ENCODE peak calls at places on chromosomes 12 and 14, in eight cellular contexts. J is AG10803, Q is GM12865, U is retinal pigment epithelial cell, I is tibial artery, Z is IMR-90, M is lower lobe of right lung, F is brain microvascular endothelial cell. T is an unnamed sample.

GRCh38 chr12:94326727-94327126 is 132.9 kb downstream of the CEP83 start:
- DNase-seq in J (peak), Q (no peak), U (peak), I (no peak), Z (peak), M (no peak), F (peak), T (peak)

GRCh38 chr12:95323204-95323603 is 105.6 kb downstream of the VEZT start:
- DNase-seq in J (no peak), Q (no peak), U (no peak), I (no peak), Z (no peak), M (no peak), F (no peak), T (no peak)

GRCh38 chr14:32576088-32576795 is 247.1 kb downstream of the AKAP6 start:
- DNase-seq in J (peak), Q (peak), U (peak), I (peak), Z (peak), M (no peak), F (peak), T (peak)

GRCh38 chr14:104586832-104587620 is 7.5 kb downstream of the C14orf180 start:
- DNase-seq in J (peak), Q (no peak), U (no peak), I (no peak), Z (no peak), M (no peak), F (no peak), T (peak)

GRCh38 chr12:113097716-113098427 is 37.7 kb downstream of the RASAL1 start:
- DNase-seq in J (no peak), Q (no peak), U (no peak), I (no peak), Z (no peak), M (no peak), F (no peak), T (peak)

GRCh38 chr12:20950248-20950647 is 139.7 kb downstream of the SLCO1B3 start:
- DNase-seq in J (no peak), Q (peak), U (no peak), I (no peak), Z (no peak), M (no peak), F (peak), T (peak)

GRCh38 chr12:101414533-101415119 is 7.1 kb upstream of the ARL1 start:
- DNase-seq in J (peak), Q (peak), U (no peak), I (no peak), Z (peak), M (no peak), F (peak), T (peak)

GRCh38 chr14:53108292-53108937 is 44.7 kb downstream of the DDHD1 start:
- DNase-seq in J (no peak), Q (peak), U (no peak), I (no peak), Z (no peak), M (no peak), F (no peak), T (no peak)

GRCh38 chr14:77991128-77991772 is 178.9 kb upstream of the NRXN3 start:
- DNase-seq in J (no peak), Q (peak), U (no peak), I (no peak), Z (no peak), M (no peak), F (no peak), T (no peak)

GRCh38 chr12:54993181-54993835 is 8.7 kb upstream of the TESPA1 start:
- DNase-seq in J (peak), Q (peak), U (peak), I (peak), Z (peak), M (no peak), F (peak), T (peak)

GRCh38 chr12:56243731-56244181 is 13.9 kb downstream of the SLC39A5 start:
- DNase-seq in J (no peak), Q (no peak), U (no peak), I (no peak), Z (no peak), M (no peak), F (no peak), T (peak)

GRCh38 chr14:64591809-64592208 is 42.0 kb downstream of the PPP1R36 start:
- DNase-seq in J (peak), Q (no peak), U (no peak), I (no peak), Z (peak), M (no peak), F (no peak), T (no peak)

GRCh38 chr12:29245246-29245645 is 96.2 kb downstream of the FAR2 start:
- DNase-seq in J (peak), Q (peak), U (no peak), I (no peak), Z (peak), M (no peak), F (no peak), T (no peak)

GRCh38 chr12:53414756-53415417 is 8.8 kb upstream of the AMHR2 start:
- DNase-seq in J (no peak), Q (no peak), U (no peak), I (no peak), Z (no peak), M (no peak), F (no peak), T (peak)

GRCh38 chr12:6489449-6489848 is 3.6 kb downstream of the MRPL51 start:
- DNase-seq in J (no peak), Q (no peak), U (no peak), I (no peak), Z (no peak), M (no peak), F (no peak), T (no peak)

GRCh38 chr14:96693252-96693820 is 103.8 kb upstream of the VRK1 start:
- DNase-seq in J (no peak), Q (no peak), U (no peak), I (no peak), Z (no peak), M (no peak), F (no peak), T (no peak)

GRCh38 chr12:44852483-44852882 is 23.6 kb downstream of the NELL2 start:
- DNase-seq in J (no peak), Q (no peak), U (no peak), I (no peak), Z (no peak), M (no peak), F (no peak), T (no peak)

GRCh38 chr12:82144505-82144904 is 213.7 kb downstream of the CCDC59 start:
- DNase-seq in J (no peak), Q (no peak), U (no peak), I (no peak), Z (no peak), M (no peak), F (no peak), T (no peak)

GRCh38 chr14:105051182-105052109 is 13.8 kb downstream of the GPR132 start:
- DNase-seq in J (no peak), Q (no peak), U (no peak), I (no peak), Z (no peak), M (peak), F (no peak), T (no peak)

GRCh38 chr12:5988088-5988487 is 43.0 kb upstream of the ANO2 start:
- DNase-seq in J (no peak), Q (no peak), U (no peak), I (no peak), Z (no peak), M (no peak), F (no peak), T (no peak)

GRCh38 chr14:55846852-55847471 is 267.0 kb downstream of the KTN1 start:
- DNase-seq in J (peak), Q (peak), U (peak), I (peak), Z (peak), M (no peak), F (no peak), T (peak)

GRCh38 chr14:63573579-63573978 is 30.4 kb upstream of the PPP2R5E start:
- DNase-seq in J (peak), Q (no peak), U (peak), I (no peak), Z (peak), M (no peak), F (no peak), T (peak)

GRCh38 chr12:60335765-60336164 is 739.9 kb downstream of the SLC16A7 start:
- DNase-seq in J (peak), Q (no peak), U (peak), I (no peak), Z (peak), M (no peak), F (peak), T (peak)

GRCh38 chr14:26872510-26872909 is 274.7 kb upstream of the NOVA1 start:
- DNase-seq in J (no peak), Q (no peak), U (peak), I (no peak), Z (no peak), M (no peak), F (no peak), T (peak)

GRCh38 chr14:31060253-31060875 is 34.2 kb upstream of the STRN3 start:
- DNase-seq in J (no peak), Q (no peak), U (no peak), I (no peak), Z (no peak), M (no peak), F (no peak), T (no peak)

GRCh38 chr12:55745361-55746146 is 2.6 kb downstream of the GDF11 start:
- DNase-seq in J (no peak), Q (no peak), U (no peak), I (no peak), Z (no peak), M (no peak), F (no peak), T (peak)

GRCh38 chr14:55237999-55238680 is 33.1 kb upstream of the FBXO34 start:
- DNase-seq in J (no peak), Q (no peak), U (peak), I (no peak), Z (no peak), M (no peak), F (no peak), T (no peak)

GRCh38 chr12:121918679-121919038 is 267 bp downstream of the CFAP251 start:
- DNase-seq in J (no peak), Q (no peak), U (no peak), I (no peak), Z (no peak), M (no peak), F (no peak), T (no peak)

GRCh38 chr14:57533214-57533613 is 39.6 kb upstream of the CCDC198 start:
- DNase-seq in J (peak), Q (peak), U (no peak), I (no peak), Z (no peak), M (no peak), F (peak), T (peak)

GRCh38 chr14:92360666-92361370 is 37.9 kb downstream of the SLC24A4 start:
- DNase-seq in J (no peak), Q (no peak), U (no peak), I (no peak), Z (no peak), M (no peak), F (no peak), T (no peak)

GRCh38 chr14:96852823-96853422 is 55.7 kb downstream of the VRK1 start:
- DNase-seq in J (peak), Q (peak), U (peak), I (no peak), Z (peak), M (no peak), F (peak), T (peak)

GRCh38 chr14:20522332-20522731 is 17.0 kb downstream of the RNASE10 start:
- DNase-seq in J (no peak), Q (no peak), U (no peak), I (no peak), Z (no peak), M (no peak), F (no peak), T (no peak)

GRCh38 chr14:36857842-36858445 is 196.3 kb downstream of the PAX9 start:
- DNase-seq in J (no peak), Q (no peak), U (no peak), I (peak), Z (no peak), M (no peak), F (no peak), T (no peak)

GRCh38 chr12:16670456-16671050 is 64.6 kb upstream of the LMO3 start:
- DNase-seq in J (peak), Q (no peak), U (no peak), I (no peak), Z (peak), M (no peak), F (no peak), T (peak)

GRCh38 chr12:133227281-133227852 is 8.3 kb downstream of the ANHX start:
- DNase-seq in J (no peak), Q (no peak), U (no peak), I (no peak), Z (no peak), M (no peak), F (no peak), T (no peak)

GRCh38 chr12:124273630-124274029 is 21.3 kb upstream of the RFLNA start:
- DNase-seq in J (peak), Q (peak), U (peak), I (no peak), Z (peak), M (no peak), F (peak), T (peak)

GRCh38 chr14:101372494-101372813 is 188.8 kb upstream of the DIO3 start:
- DNase-seq in J (no peak), Q (no peak), U (no peak), I (no peak), Z (no peak), M (no peak), F (no peak), T (no peak)

GRCh38 chr14:95535226-95536021 is 574 bp downstream of the GLRX5 start:
- DNase-seq in J (no peak), Q (peak), U (no peak), I (no peak), Z (no peak), M (no peak), F (no peak), T (no peak)

GRCh38 chr14:25042362-25043299 is 7.3 kb downstream of the STXBP6 start:
- DNase-seq in J (peak), Q (no peak), U (no peak), I (no peak), Z (peak), M (no peak), F (peak), T (peak)

GRCh38 chr12:107864235-107864634 is 89.7 kb downstream of the ASCL4 start:
- DNase-seq in J (no peak), Q (no peak), U (no peak), I (no peak), Z (no peak), M (no peak), F (no peak), T (no peak)
- H3K4me3 ChIP-seq in J (no peak), Q (no peak), U (no peak), I (no peak), Z (no peak), M (peak), F (no peak), T (no peak)

GRCh38 chr14:59582845-59583509 is 6.4 kb upstream of the CCDC175 start:
- DNase-seq in J (no peak), Q (no peak), U (peak), I (no peak), Z (no peak), M (peak), F (no peak), T (no peak)

GRCh38 chr14:59588136-59588535 is 11.5 kb upstream of the CCDC175 start:
- DNase-seq in J (no peak), Q (no peak), U (no peak), I (no peak), Z (no peak), M (no peak), F (no peak), T (no peak)

GRCh38 chr14:59582161-59582560 is 5.5 kb upstream of the CCDC175 start:
- DNase-seq in J (no peak), Q (no peak), U (no peak), I (no peak), Z (no peak), M (no peak), F (no peak), T (no peak)

GRCh38 chr14:59585891-59586554 is 9.4 kb upstream of the CCDC175 start:
- DNase-seq in J (peak), Q (no peak), U (peak), I (no peak), Z (peak), M (no peak), F (peak), T (peak)

GRCh38 chr14:59583755-59584154 is 7.1 kb upstream of the CCDC175 start:
- DNase-seq in J (peak), Q (no peak), U (peak), I (no peak), Z (peak), M (no peak), F (peak), T (peak)
- TF ChIP-seq CTCF in J (no peak), Q (no peak), U (peak), I (no peak), Z (no peak), M (no peak), F (peak), T (peak)

DNA sequence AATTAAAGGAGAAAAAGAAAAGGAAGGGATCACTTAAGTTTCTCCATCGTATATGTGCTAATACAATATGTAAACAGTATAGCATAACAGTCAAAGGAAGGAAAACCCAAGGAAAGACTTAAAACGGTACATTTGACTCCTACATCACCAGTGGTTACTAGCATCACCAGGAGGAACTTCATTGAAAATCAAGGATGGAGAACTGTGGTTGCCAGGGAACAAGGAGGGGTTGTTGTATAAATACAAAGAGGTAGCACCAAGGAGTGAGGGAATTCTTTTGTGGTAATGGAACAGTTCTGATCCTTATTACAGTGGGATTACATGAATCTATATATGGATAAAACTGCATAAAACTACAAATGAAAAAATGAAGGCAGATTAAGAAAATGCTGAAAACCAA is 1.6 kb downstream of the ZFYVE26 start:
- DNase-seq in J (no peak), Q (no peak), U (no peak), I (no peak), Z (no peak), M (no peak), F (no peak), T (no peak)
- H3K4me3 ChIP-seq in J (no peak), Q (no peak), U (no peak), I (no peak), Z (no peak), M (peak), F (no peak), T (no peak)

DNA sequence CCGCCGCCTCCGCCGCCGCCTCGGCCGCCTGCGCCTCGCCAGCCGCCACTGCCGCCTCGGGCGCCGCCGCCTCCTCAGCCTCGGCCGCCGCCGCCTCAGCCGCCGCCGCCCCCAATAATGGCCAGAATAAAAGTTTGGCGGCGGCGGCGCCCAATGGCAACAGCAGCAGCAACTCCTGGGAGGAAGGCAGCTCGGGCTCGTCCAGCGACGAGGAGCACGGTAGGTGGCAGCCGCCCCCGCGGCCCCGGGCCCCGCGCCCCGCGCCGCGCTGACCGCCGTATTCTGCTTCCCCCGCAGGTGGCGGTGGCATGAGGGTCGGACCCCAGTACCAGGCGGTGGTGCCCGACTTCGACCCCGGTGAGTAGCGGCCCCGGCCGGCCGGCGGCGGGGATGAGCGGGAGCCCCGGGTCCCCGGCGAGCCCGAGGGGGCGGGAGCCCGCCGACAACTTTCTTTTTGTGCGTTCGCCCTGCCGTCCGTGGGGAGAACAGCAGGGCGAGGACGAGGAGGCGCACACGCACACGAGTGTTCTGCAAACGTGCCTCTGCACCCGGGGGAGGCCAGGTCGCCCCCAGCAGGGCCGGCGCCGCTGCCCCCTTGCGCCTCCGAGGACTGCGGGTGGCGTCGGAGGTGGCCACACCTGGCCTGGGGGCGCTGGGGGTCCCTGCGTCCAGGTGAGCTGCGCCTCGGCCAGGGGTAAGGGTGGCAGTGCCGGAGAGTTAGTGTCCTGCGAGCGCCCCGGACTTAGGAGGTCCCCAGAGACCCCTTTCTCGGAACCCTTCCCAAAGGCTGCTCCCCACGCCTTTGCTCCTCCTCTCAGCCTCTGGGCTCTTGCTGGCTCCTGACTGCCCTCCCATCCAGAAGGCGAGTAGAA is 756 bp downstream of the RCOR1 start:
- DNase-seq in J (no peak), Q (peak), U (no peak), I (peak), Z (peak), M (peak), F (no peak), T (peak)
- TF ChIP-seq CTCF in J (no peak), Q (peak), U (peak), I (peak), Z (peak), M (peak), F (peak), T (peak)

GRCh38 chr12:27711957-27712356 is 1.3 kb downstream of the MRPS35 start:
- DNase-seq in J (no peak), Q (no peak), U (no peak), I (no peak), Z (no peak), M (no peak), F (no peak), T (no peak)
- H3K4me3 ChIP-seq in J (peak), Q (peak), U (peak), I (no peak), Z (no peak), M (peak), F (peak), T (peak)

GRCh38 chr12:105363890-105364289 is 33.4 kb downstream of the C12orf75 start:
- DNase-seq in J (no peak), Q (no peak), U (no peak), I (no peak), Z (peak), M (no peak), F (no peak), T (no peak)

GRCh38 chr12:105368047-105368646 is 37.7 kb downstream of the C12orf75 start:
- DNase-seq in J (no peak), Q (no peak), U (no peak), I (no peak), Z (no peak), M (no peak), F (no peak), T (no peak)

GRCh38 chr12:105365231-105365630 is 34.7 kb downstream of the C12orf75 start:
- DNase-seq in J (no peak), Q (no peak), U (no peak), I (no peak), Z (no peak), M (no peak), F (no peak), T (peak)

GRCh38 chr12:105369014-105369413 is 38.5 kb downstream of the C12orf75 start:
- DNase-seq in J (peak), Q (no peak), U (no peak), I (no peak), Z (peak), M (no peak), F (peak), T (peak)
- TF ChIP-seq CTCF in J (peak), Q (no peak), U (peak), I (peak), Z (peak), M (no peak), F (peak), T (peak)

GRCh38 chr12:125330645-125331341 is 265.6 kb downstream of the AACS start:
- DNase-seq in J (peak), Q (peak), U (no peak), I (peak), Z (no peak), M (peak), F (peak), T (peak)
- H3K4me3 ChIP-seq in J (peak), Q (no peak), U (peak), I (no peak), Z (no peak), M (peak), F (peak), T (peak)

DNA sequence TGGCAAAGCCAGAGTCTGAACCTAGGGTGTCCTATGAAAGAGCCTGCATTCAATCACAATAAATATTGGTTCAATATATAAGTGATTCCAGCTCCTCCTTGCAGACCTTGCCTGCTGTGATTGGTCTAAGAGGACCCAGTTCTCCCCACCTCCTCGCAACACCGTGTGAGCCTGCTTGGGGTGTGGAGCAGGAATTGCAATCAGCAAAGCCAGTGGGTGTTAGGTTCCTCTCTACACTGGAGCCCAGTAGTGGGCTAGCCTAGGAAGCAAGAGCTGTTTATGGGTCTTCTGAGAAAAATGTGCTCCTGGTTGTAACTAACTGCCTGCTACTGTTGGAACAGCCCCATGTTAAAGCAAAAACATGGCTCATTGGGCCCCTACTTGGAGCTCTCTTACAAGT is 3.5 kb upstream of the SELPLG start:
- DNase-seq in J (no peak), Q (no peak), U (no peak), I (no peak), Z (no peak), M (no peak), F (no peak), T (no peak)
- TF ChIP-seq CTCF in J (no peak), Q (no peak), U (no peak), I (no peak), Z (no peak), M (no peak), F (no peak), T (no peak)

T was measured in cardiac fibroblast.